ENCODE peak calls at places on chromosomes 7 and 10, in eight cellular contexts. One of them, this sample, is unnamed.

GRCh38 chr10:70832852-70833542 is 17.2 kb downstream of the SGPL1 start:
- DNase-seq in activated naive CD4-positive, alpha-beta T cell treated with anti-CD3 and anti-CD28 coated beads, Interleukin-2, amount 50 U/mL, for 16 hours: no peak
- DNase-seq in activated T-helper 1 cell treated with anti-CD3 and anti-CD28 coated beads, Interleukin-12 subunit alpha, Interleukin-12 subunit beta, Interleukin-2, Interleukin-4 antibody, amounts not matched to agents 30 ng/mL and 10 ng/mL and 1 ng/mL, durations not matched to agents 14 hours and 24 hours and 36 hours: no peak
- DNase-seq in GM03348: peak
- DNase-seq in AG04450: peak
- DNase-seq in spleen: no peak
- DNase-seq in NCI-H2081: no peak
- DNase-seq in AG08396: peak
- DNase-seq in this sample: no peak

GRCh38 chr10:121243003-121243898 is 355.0 kb downstream of the FGFR2 start:
- DNase-seq in spleen: no peak
- DNase-seq in AG08396: no peak
- DNase-seq in activated naive CD4-positive, alpha-beta T cell treated with anti-CD3 and anti-CD28 coated beads, Interleukin-2, amount 50 U/mL, for 16 hours: no peak
- DNase-seq in AG04450: no peak
- DNase-seq in activated T-helper 1 cell treated with anti-CD3 and anti-CD28 coated beads, Interleukin-12 subunit alpha, Interleukin-12 subunit beta, Interleukin-2, Interleukin-4 antibody, amounts not matched to agents 30 ng/mL and 10 ng/mL and 1 ng/mL, durations not matched to agents 14 hours and 24 hours and 36 hours: no peak
- DNase-seq in GM03348: no peak
- DNase-seq in NCI-H2081: no peak
- DNase-seq in this sample: no peak

GRCh38 chr7:39238209-39238869 is 260.6 kb downstream of the POU6F2 start:
- DNase-seq in AG08396: no peak
- DNase-seq in AG04450: no peak
- DNase-seq in NCI-H2081: no peak
- DNase-seq in GM03348: no peak
- DNase-seq in activated naive CD4-positive, alpha-beta T cell treated with anti-CD3 and anti-CD28 coated beads, Interleukin-2, amount 50 U/mL, for 16 hours: no peak
- DNase-seq in activated T-helper 1 cell treated with anti-CD3 and anti-CD28 coated beads, Interleukin-12 subunit alpha, Interleukin-12 subunit beta, Interleukin-2, Interleukin-4 antibody, amounts not matched to agents 30 ng/mL and 10 ng/mL and 1 ng/mL, durations not matched to agents 14 hours and 24 hours and 36 hours: no peak
- DNase-seq in spleen: no peak
- DNase-seq in this sample: no peak

GRCh38 chr7:1742555-1743303 is 72.7 kb downstream of the ELFN1 start:
- DNase-seq in GM03348: peak
- DNase-seq in activated T-helper 1 cell treated with anti-CD3 and anti-CD28 coated beads, Interleukin-12 subunit alpha, Interleukin-12 subunit beta, Interleukin-2, Interleukin-4 antibody, amounts not matched to agents 30 ng/mL and 10 ng/mL and 1 ng/mL, durations not matched to agents 14 hours and 24 hours and 36 hours: no peak
- DNase-seq in NCI-H2081: peak
- DNase-seq in spleen: peak
- DNase-seq in activated naive CD4-positive, alpha-beta T cell treated with anti-CD3 and anti-CD28 coated beads, Interleukin-2, amount 50 U/mL, for 16 hours: no peak
- DNase-seq in AG08396: peak
- DNase-seq in AG04450: no peak
- DNase-seq in this sample: no peak

GRCh38 chr7:49852619-49853462 is 79.4 kb downstream of the VWC2 start:
- DNase-seq in activated naive CD4-positive, alpha-beta T cell treated with anti-CD3 and anti-CD28 coated beads, Interleukin-2, amount 50 U/mL, for 16 hours: no peak
- DNase-seq in activated T-helper 1 cell treated with anti-CD3 and anti-CD28 coated beads, Interleukin-12 subunit alpha, Interleukin-12 subunit beta, Interleukin-2, Interleukin-4 antibody, amounts not matched to agents 30 ng/mL and 10 ng/mL and 1 ng/mL, durations not matched to agents 14 hours and 24 hours and 36 hours: no peak
- DNase-seq in spleen: no peak
- DNase-seq in NCI-H2081: peak
- DNase-seq in AG08396: peak
- DNase-seq in GM03348: peak
- DNase-seq in AG04450: no peak
- DNase-seq in this sample: peak

GRCh38 chr7:123004931-123005330 is 9.4 kb upstream of the TAS2R16 start:
- DNase-seq in AG04450: no peak
- DNase-seq in GM03348: no peak
- DNase-seq in spleen: no peak
- DNase-seq in NCI-H2081: no peak
- DNase-seq in AG08396: no peak
- DNase-seq in activated T-helper 1 cell treated with anti-CD3 and anti-CD28 coated beads, Interleukin-12 subunit alpha, Interleukin-12 subunit beta, Interleukin-2, Interleukin-4 antibody, amounts not matched to agents 30 ng/mL and 10 ng/mL and 1 ng/mL, durations not matched to agents 14 hours and 24 hours and 36 hours: no peak
- DNase-seq in activated naive CD4-positive, alpha-beta T cell treated with anti-CD3 and anti-CD28 coated beads, Interleukin-2, amount 50 U/mL, for 16 hours: no peak
- DNase-seq in this sample: no peak

GRCh38 chr10:86957471-86958108 is at the start of gene MMRN2:
- DNase-seq in activated T-helper 1 cell treated with anti-CD3 and anti-CD28 coated beads, Interleukin-12 subunit alpha, Interleukin-12 subunit beta, Interleukin-2, Interleukin-4 antibody, amounts not matched to agents 30 ng/mL and 10 ng/mL and 1 ng/mL, durations not matched to agents 14 hours and 24 hours and 36 hours: no peak
- DNase-seq in AG04450: no peak
- DNase-seq in GM03348: no peak
- DNase-seq in activated naive CD4-positive, alpha-beta T cell treated with anti-CD3 and anti-CD28 coated beads, Interleukin-2, amount 50 U/mL, for 16 hours: no peak
- DNase-seq in spleen: peak
- DNase-seq in NCI-H2081: no peak
- DNase-seq in AG08396: no peak
- DNase-seq in this sample: no peak

GRCh38 chr7:88289505-88290129 is 17.1 kb downstream of the STEAP4 start:
- DNase-seq in spleen: no peak
- DNase-seq in NCI-H2081: no peak
- DNase-seq in GM03348: no peak
- DNase-seq in AG04450: no peak
- DNase-seq in activated naive CD4-positive, alpha-beta T cell treated with anti-CD3 and anti-CD28 coated beads, Interleukin-2, amount 50 U/mL, for 16 hours: no peak
- DNase-seq in activated T-helper 1 cell treated with anti-CD3 and anti-CD28 coated beads, Interleukin-12 subunit alpha, Interleukin-12 subunit beta, Interleukin-2, Interleukin-4 antibody, amounts not matched to agents 30 ng/mL and 10 ng/mL and 1 ng/mL, durations not matched to agents 14 hours and 24 hours and 36 hours: no peak
- DNase-seq in AG08396: no peak
- DNase-seq in this sample: no peak

GRCh38 chr7:42671627-42672026 is 240.2 kb downstream of the C7orf25 start:
- DNase-seq in activated T-helper 1 cell treated with anti-CD3 and anti-CD28 coated beads, Interleukin-12 subunit alpha, Interleukin-12 subunit beta, Interleukin-2, Interleukin-4 antibody, amounts not matched to agents 30 ng/mL and 10 ng/mL and 1 ng/mL, durations not matched to agents 14 hours and 24 hours and 36 hours: no peak
- DNase-seq in spleen: no peak
- DNase-seq in NCI-H2081: no peak
- DNase-seq in AG08396: no peak
- DNase-seq in AG04450: no peak
- DNase-seq in GM03348: peak
- DNase-seq in activated naive CD4-positive, alpha-beta T cell treated with anti-CD3 and anti-CD28 coated beads, Interleukin-2, amount 50 U/mL, for 16 hours: no peak
- DNase-seq in this sample: no peak

GRCh38 chr10:103547391-103547946 is 54.0 kb downstream of the NEURL1 start:
- DNase-seq in activated naive CD4-positive, alpha-beta T cell treated with anti-CD3 and anti-CD28 coated beads, Interleukin-2, amount 50 U/mL, for 16 hours: no peak
- DNase-seq in spleen: peak
- DNase-seq in activated T-helper 1 cell treated with anti-CD3 and anti-CD28 coated beads, Interleukin-12 subunit alpha, Interleukin-12 subunit beta, Interleukin-2, Interleukin-4 antibody, amounts not matched to agents 30 ng/mL and 10 ng/mL and 1 ng/mL, durations not matched to agents 14 hours and 24 hours and 36 hours: no peak
- DNase-seq in AG04450: no peak
- DNase-seq in NCI-H2081: no peak
- DNase-seq in GM03348: no peak
- DNase-seq in AG08396: no peak
- DNase-seq in this sample: no peak

GRCh38 chr7:120190566-120190965 is 82.4 kb upstream of the KCND2 start:
- DNase-seq in NCI-H2081: no peak
- DNase-seq in GM03348: no peak
- DNase-seq in AG08396: no peak
- DNase-seq in AG04450: no peak
- DNase-seq in activated T-helper 1 cell treated with anti-CD3 and anti-CD28 coated beads, Interleukin-12 subunit alpha, Interleukin-12 subunit beta, Interleukin-2, Interleukin-4 antibody, amounts not matched to agents 30 ng/mL and 10 ng/mL and 1 ng/mL, durations not matched to agents 14 hours and 24 hours and 36 hours: no peak
- DNase-seq in activated naive CD4-positive, alpha-beta T cell treated with anti-CD3 and anti-CD28 coated beads, Interleukin-2, amount 50 U/mL, for 16 hours: no peak
- DNase-seq in spleen: no peak
- DNase-seq in this sample: no peak

GRCh38 chr10:30583778-30584415 is 45.7 kb downstream of the LYZL2 start:
- DNase-seq in spleen: no peak
- DNase-seq in NCI-H2081: no peak
- DNase-seq in AG08396: peak
- DNase-seq in AG04450: peak
- DNase-seq in GM03348: peak
- DNase-seq in activated naive CD4-positive, alpha-beta T cell treated with anti-CD3 and anti-CD28 coated beads, Interleukin-2, amount 50 U/mL, for 16 hours: no peak
- DNase-seq in activated T-helper 1 cell treated with anti-CD3 and anti-CD28 coated beads, Interleukin-12 subunit alpha, Interleukin-12 subunit beta, Interleukin-2, Interleukin-4 antibody, amounts not matched to agents 30 ng/mL and 10 ng/mL and 1 ng/mL, durations not matched to agents 14 hours and 24 hours and 36 hours: no peak
- DNase-seq in this sample: no peak

GRCh38 chr10:86795353-86795752 is 38.9 kb downstream of the BMPR1A start:
- DNase-seq in spleen: no peak
- DNase-seq in GM03348: peak
- DNase-seq in activated T-helper 1 cell treated with anti-CD3 and anti-CD28 coated beads, Interleukin-12 subunit alpha, Interleukin-12 subunit beta, Interleukin-2, Interleukin-4 antibody, amounts not matched to agents 30 ng/mL and 10 ng/mL and 1 ng/mL, durations not matched to agents 14 hours and 24 hours and 36 hours: no peak
- DNase-seq in activated naive CD4-positive, alpha-beta T cell treated with anti-CD3 and anti-CD28 coated beads, Interleukin-2, amount 50 U/mL, for 16 hours: no peak
- DNase-seq in AG08396: peak
- DNase-seq in NCI-H2081: no peak
- DNase-seq in AG04450: peak
- DNase-seq in this sample: no peak

GRCh38 chr7:78673272-78673671 is 780.2 kb downstream of the MAGI2 start:
- DNase-seq in spleen: no peak
- DNase-seq in NCI-H2081: no peak
- DNase-seq in GM03348: no peak
- DNase-seq in activated naive CD4-positive, alpha-beta T cell treated with anti-CD3 and anti-CD28 coated beads, Interleukin-2, amount 50 U/mL, for 16 hours: no peak
- DNase-seq in AG04450: no peak
- DNase-seq in activated T-helper 1 cell treated with anti-CD3 and anti-CD28 coated beads, Interleukin-12 subunit alpha, Interleukin-12 subunit beta, Interleukin-2, Interleukin-4 antibody, amounts not matched to agents 30 ng/mL and 10 ng/mL and 1 ng/mL, durations not matched to agents 14 hours and 24 hours and 36 hours: no peak
- DNase-seq in AG08396: no peak
- DNase-seq in this sample: no peak

GRCh38 chr10:80210259-80210658 is 4.9 kb upstream of the ANXA11 start:
- DNase-seq in spleen: no peak
- DNase-seq in activated naive CD4-positive, alpha-beta T cell treated with anti-CD3 and anti-CD28 coated beads, Interleukin-2, amount 50 U/mL, for 16 hours: no peak
- DNase-seq in GM03348: no peak
- DNase-seq in NCI-H2081: no peak
- DNase-seq in activated T-helper 1 cell treated with anti-CD3 and anti-CD28 coated beads, Interleukin-12 subunit alpha, Interleukin-12 subunit beta, Interleukin-2, Interleukin-4 antibody, amounts not matched to agents 30 ng/mL and 10 ng/mL and 1 ng/mL, durations not matched to agents 14 hours and 24 hours and 36 hours: no peak
- DNase-seq in AG04450: no peak
- DNase-seq in AG08396: no peak
- DNase-seq in this sample: no peak

GRCh38 chr7:36318116-36318515 is 71.5 kb upstream of the ANLN start:
- DNase-seq in activated naive CD4-positive, alpha-beta T cell treated with anti-CD3 and anti-CD28 coated beads, Interleukin-2, amount 50 U/mL, for 16 hours: no peak
- DNase-seq in activated T-helper 1 cell treated with anti-CD3 and anti-CD28 coated beads, Interleukin-12 subunit alpha, Interleukin-12 subunit beta, Interleukin-2, Interleukin-4 antibody, amounts not matched to agents 30 ng/mL and 10 ng/mL and 1 ng/mL, durations not matched to agents 14 hours and 24 hours and 36 hours: no peak
- DNase-seq in GM03348: no peak
- DNase-seq in AG08396: no peak
- DNase-seq in AG04450: no peak
- DNase-seq in spleen: no peak
- DNase-seq in NCI-H2081: no peak
- DNase-seq in this sample: no peak

GRCh38 chr10:101817542-101818118 is 614 bp downstream of the OGA start:
- DNase-seq in activated T-helper 1 cell treated with anti-CD3 and anti-CD28 coated beads, Interleukin-12 subunit alpha, Interleukin-12 subunit beta, Interleukin-2, Interleukin-4 antibody, amounts not matched to agents 30 ng/mL and 10 ng/mL and 1 ng/mL, durations not matched to agents 14 hours and 24 hours and 36 hours: no peak
- DNase-seq in activated naive CD4-positive, alpha-beta T cell treated with anti-CD3 and anti-CD28 coated beads, Interleukin-2, amount 50 U/mL, for 16 hours: no peak
- DNase-seq in spleen: peak
- DNase-seq in AG04450: peak
- DNase-seq in AG08396: peak
- DNase-seq in GM03348: peak
- DNase-seq in NCI-H2081: no peak
- DNase-seq in this sample: peak

GRCh38 chr7:836429-836828 is 4.2 kb downstream of the SUN1 start:
- DNase-seq in GM03348: peak
- DNase-seq in NCI-H2081: no peak
- DNase-seq in AG04450: no peak
- DNase-seq in spleen: no peak
- DNase-seq in AG08396: peak
- DNase-seq in activated T-helper 1 cell treated with anti-CD3 and anti-CD28 coated beads, Interleukin-12 subunit alpha, Interleukin-12 subunit beta, Interleukin-2, Interleukin-4 antibody, amounts not matched to agents 30 ng/mL and 10 ng/mL and 1 ng/mL, durations not matched to agents 14 hours and 24 hours and 36 hours: no peak
- DNase-seq in activated naive CD4-positive, alpha-beta T cell treated with anti-CD3 and anti-CD28 coated beads, Interleukin-2, amount 50 U/mL, for 16 hours: no peak
- DNase-seq in this sample: peak